ENCODE peak calls at places on chromosomes 4 and X, in six cellular contexts. T is WTC11, A is HepG2, F is HEK293T, I is K562, J is H1. S is an unnamed sample.

GRCh38 chr4:86441175-86441960 is 81.5 kb upstream of the MAPK10 start:
- DNase-seq in T (no peak), A (no peak), F (no peak), I (no peak), J (no peak), S (no peak)

GRCh38 chr4:52655505-52655904 is 3.6 kb downstream of the USP46 start:
- DNase-seq in T (no peak), A (no peak), F (no peak), I (no peak), J (no peak), S (no peak)

GRCh38 chr4:6386091-6386490 is 86.3 kb downstream of the PPP2R2C start:
- DNase-seq in T (no peak), A (no peak), F (no peak), I (no peak), J (no peak), S (no peak)

GRCh38 chr4:122104184-122104583 is 47.9 kb upstream of the BLTP1 start:
- DNase-seq in T (no peak), A (no peak), F (no peak), I (no peak), J (no peak), S (no peak)

GRCh38 chr4:123232439-123232838 is 164.2 kb upstream of the SPRY1 start:
- DNase-seq in T (no peak), A (no peak), F (no peak), I (no peak), J (no peak), S (no peak)

GRCh38 chr4:144970597-144970996 is 127.4 kb downstream of the ANAPC10 start:
- DNase-seq in T (no peak), A (no peak), F (no peak), I (no peak), J (no peak), S (no peak)

GRCh38 chrX:108167211-108167872 is 75.8 kb downstream of the ATG4A start:
- DNase-seq in T (no peak), A (no peak), F (no peak), I (no peak), J (no peak), S (peak)

GRCh38 chr4:177237291-177237690 is 72.4 kb upstream of the NEIL3 start:
- DNase-seq in T (no peak), A (no peak), F (no peak), I (no peak), J (no peak), S (no peak)

GRCh38 chr4:10095296-10095991 is 21.2 kb downstream of the WDR1 start:
- DNase-seq in T (no peak), A (no peak), F (no peak), I (no peak), J (no peak), S (no peak)

GRCh38 chr4:109801895-109802319 is at the start of gene CFI:
- DNase-seq in T (no peak), A (peak), F (no peak), I (no peak), J (no peak), S (no peak)
- TF ChIP-seq SP1 in T (no peak), A (no peak), F (no peak), I (no peak), J (no peak), S (no peak)

GRCh38 chrX:40172980-40173661 is 75.4 kb upstream of the BCOR start:
- DNase-seq in T (no peak), A (peak), F (no peak), I (no peak), J (no peak), S (no peak)

GRCh38 chrX:40170830-40171512 is 73.2 kb upstream of the BCOR start:
- DNase-seq in T (peak), A (no peak), F (no peak), I (no peak), J (no peak), S (no peak)

GRCh38 chrX:40169193-40170086 is 71.7 kb upstream of the BCOR start:
- DNase-seq in T (peak), A (peak), F (no peak), I (peak), J (peak), S (peak)

GRCh38 chrX:40172169-40172979 is 74.6 kb upstream of the BCOR start:
- DNase-seq in T (peak), A (no peak), F (no peak), I (peak), J (no peak), S (no peak)

DNA sequence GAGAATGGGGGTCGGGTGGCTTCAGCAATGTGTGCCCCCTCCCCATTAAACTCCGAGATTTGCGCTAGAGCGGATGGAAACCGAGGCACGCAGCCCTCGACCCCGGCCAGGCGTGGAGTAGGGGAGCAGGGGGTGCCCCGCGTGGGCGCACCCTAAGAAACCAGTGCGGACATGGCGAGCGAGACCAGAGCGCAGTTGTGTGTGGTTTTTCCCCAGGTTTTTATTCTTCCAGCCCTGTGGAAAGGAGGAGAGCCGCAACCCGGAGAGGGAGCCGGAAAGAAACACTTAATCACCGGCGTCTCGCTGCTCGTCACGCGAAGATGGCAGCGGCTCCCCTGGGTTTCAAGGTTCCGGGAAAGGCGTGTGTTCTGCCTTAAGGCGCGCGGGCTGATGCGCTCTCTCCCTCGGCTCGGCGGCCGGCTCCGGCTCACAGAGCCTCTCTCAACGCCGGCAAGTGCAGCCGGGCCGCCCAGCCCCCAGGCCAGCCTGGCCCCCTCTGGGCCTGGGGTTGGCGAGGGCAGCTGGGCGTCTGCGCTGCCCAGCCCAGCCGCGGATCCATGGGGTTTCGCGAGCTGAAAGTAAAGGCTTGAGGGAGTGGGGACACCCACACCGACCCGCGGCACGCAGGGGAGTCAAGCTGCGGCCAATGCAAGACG is 73.9 kb upstream of the BCOR start:
- DNase-seq in T (no peak), A (no peak), F (no peak), I (no peak), J (no peak), S (no peak)
- TF ChIP-seq SP1 in T (no peak), A (no peak), F (no peak), I (no peak), J (no peak), S (no peak)

DNA sequence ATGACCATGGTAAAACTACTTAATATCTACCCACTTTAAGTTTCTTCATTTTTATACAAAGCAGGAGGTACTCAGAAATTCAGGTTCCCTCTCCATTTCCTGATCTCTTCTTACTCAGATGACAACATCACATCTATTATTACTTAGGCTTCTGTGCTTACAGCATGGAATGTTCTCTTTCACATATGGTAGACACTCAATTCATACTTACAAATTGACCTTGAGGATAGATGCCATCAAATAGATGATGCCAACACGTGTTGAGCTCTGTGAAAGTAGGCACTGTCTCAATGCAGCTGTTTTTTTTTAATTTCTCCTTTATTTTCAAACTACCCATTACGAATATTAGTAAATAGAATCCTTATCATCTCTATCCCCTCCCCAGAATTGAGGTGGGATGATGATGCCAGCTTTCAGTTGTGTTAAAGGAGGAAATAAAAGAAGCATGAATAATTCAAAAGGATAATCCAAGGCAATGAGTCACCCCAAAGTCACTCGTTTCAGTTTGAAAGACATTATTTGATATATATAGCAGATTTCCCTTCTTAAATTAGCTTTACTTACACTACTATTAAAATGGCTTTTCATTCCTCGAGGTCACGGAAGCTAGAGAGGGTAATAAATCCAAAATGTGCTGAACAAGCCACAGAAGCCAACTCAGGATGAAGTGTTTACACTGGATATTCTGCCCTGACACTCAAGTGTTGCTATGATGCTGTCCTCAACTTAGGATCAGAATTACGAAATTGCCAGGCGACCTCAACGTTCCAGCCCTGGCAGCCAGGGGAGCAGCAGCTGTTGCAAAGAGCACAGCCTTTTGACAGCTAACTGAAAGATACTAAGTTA is 124.2 kb upstream of the EOLA2 start:
- DNase-seq in T (no peak), A (no peak), F (no peak), I (no peak), J (no peak), S (no peak)
- TF ChIP-seq SP1 in T (no peak), A (no peak), F (no peak), I (no peak), J (no peak), S (no peak)

DNA sequence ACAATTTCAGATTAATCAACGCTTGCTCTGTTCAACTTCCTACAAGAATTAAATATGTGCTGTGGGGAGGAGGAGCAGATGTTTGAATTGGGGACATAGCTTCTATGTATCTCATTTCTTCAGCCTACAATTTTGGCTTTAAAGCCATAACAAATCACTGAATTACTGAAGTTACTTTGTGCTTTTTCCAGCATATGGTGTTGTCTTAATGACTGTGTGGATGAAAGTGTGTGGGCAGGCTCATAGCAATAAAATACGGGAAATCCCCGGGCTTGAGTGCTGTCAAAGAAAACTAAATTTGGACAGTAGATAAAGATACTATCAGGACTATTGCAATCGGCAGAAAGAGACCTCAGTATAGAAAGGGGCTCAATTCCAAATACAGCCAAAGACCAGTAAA is 874 bp downstream of the TLR7 start:
- DNase-seq in T (no peak), A (no peak), F (no peak), I (no peak), J (no peak), S (no peak)
- TF ChIP-seq SP1 in T (no peak), A (no peak), F (no peak), I (no peak), J (no peak), S (no peak)

DNA sequence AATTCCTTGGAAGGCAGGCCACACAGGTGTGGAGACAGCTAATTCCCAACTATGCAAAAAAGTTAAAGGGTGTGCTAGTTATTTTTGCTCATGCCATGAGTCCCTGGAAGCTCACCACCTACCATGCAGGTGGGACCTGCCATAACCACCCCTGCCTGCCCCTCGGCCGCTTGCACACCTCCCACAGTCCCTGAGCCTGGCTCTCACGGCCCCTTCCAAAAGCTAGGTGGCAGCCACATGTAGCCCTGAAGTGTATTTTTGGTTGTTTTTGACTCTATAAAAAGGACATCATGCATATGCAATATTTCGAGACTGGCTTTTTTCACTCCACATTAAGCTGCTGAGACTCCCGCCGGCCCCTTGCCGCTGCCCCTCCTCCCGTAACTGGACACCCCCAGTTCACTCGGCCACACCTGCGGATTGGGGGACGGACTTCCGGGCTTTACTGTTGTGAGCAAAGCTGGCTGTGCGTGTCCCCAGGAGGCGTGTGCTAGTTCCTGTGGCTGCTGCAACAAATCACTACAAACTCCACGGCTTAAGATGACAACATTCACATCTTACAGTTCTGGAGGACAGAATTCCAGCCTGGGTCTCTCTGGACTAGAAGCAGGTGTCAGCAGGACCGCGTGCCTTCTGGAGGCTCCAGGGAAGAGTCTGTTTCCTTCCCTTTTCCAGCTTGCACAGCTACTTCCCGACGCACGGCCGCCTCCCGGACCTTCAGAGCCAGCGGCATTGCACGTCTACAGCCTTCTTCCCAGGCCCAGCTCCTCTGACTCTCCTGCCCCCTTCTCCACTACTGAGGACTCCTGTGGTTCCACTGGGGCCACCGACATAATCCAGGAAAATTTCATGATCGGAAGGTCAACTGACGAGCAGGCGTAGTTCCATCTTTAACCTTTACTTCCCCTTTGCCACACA is 24.8 kb downstream of the ZFYVE28 start:
- DNase-seq in T (peak), A (peak), F (no peak), I (peak), J (no peak), S (no peak)
- TF ChIP-seq SP1 in T (no peak), A (no peak), F (no peak), I (no peak), J (no peak), S (no peak)

GRCh38 chr4:68167166-68167565 is 37.5 kb upstream of the TMPRSS11F start:
- DNase-seq in T (no peak), A (no peak), F (no peak), I (no peak), J (no peak), S (no peak)

GRCh38 chr4:68162196-68162595 is 32.5 kb upstream of the TMPRSS11F start:
- DNase-seq in T (no peak), A (no peak), F (no peak), I (no peak), J (no peak), S (no peak)

GRCh38 chr4:68163754-68164153 is 34.1 kb upstream of the TMPRSS11F start:
- DNase-seq in T (no peak), A (no peak), F (no peak), I (no peak), J (no peak), S (no peak)

DNA sequence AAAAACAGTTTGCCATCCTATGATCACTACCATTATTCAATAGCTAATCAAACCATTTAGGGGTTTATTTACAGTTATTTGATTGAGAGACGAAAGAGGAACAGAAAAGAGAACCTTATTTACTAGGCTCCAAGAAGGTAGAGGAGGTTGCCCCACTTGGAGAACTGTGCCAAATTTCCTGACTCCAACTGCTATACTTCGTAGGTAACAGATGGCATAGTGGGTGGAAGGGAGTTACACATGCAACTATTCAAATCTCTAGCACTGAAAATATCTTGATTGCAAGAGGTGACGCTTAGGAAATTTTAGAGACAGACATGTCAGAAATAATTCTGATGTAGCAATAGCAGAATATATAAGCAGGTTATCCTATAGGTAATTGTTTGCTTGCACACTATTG is 38.0 kb upstream of the TMPRSS11F start:
- DNase-seq in T (no peak), A (no peak), F (no peak), I (no peak), J (no peak), S (no peak)
- TF ChIP-seq SP1 in T (no peak), A (no peak), F (no peak), I (no peak), J (no peak), S (no peak)

GRCh38 chrX:53445977-53446376 is 11.8 kb upstream of the HSD17B10 start:
- DNase-seq in T (peak), A (peak), F (peak), I (peak), J (no peak), S (no peak)
- TF ChIP-seq SP1 in T (no peak), A (no peak), F (no peak), I (no peak), J (no peak), S (no peak)

DNA sequence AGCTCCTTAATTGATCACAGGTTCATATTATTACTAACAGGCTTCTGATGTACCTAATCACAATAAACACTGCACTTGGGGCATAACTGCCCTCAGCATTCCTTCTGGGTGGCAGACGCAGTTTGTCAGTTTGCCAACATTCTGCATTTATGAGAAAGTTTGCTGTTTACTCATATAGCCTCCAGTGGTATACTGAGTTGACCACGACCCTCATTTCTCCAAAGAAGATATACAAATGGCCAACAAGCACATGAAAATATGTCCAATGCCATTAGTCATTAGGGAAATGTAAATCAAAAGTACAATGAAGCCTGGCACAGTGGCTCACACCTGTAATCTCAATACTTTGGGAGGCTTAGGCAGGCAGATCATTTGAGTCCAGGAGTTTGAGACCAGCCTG is 26.3 kb downstream of the EFHC2 start:
- DNase-seq in T (no peak), A (no peak), F (no peak), I (no peak), J (no peak), S (no peak)
- TF ChIP-seq SP1 in T (no peak), A (no peak), F (no peak), I (no peak), J (no peak), S (no peak)

DNA sequence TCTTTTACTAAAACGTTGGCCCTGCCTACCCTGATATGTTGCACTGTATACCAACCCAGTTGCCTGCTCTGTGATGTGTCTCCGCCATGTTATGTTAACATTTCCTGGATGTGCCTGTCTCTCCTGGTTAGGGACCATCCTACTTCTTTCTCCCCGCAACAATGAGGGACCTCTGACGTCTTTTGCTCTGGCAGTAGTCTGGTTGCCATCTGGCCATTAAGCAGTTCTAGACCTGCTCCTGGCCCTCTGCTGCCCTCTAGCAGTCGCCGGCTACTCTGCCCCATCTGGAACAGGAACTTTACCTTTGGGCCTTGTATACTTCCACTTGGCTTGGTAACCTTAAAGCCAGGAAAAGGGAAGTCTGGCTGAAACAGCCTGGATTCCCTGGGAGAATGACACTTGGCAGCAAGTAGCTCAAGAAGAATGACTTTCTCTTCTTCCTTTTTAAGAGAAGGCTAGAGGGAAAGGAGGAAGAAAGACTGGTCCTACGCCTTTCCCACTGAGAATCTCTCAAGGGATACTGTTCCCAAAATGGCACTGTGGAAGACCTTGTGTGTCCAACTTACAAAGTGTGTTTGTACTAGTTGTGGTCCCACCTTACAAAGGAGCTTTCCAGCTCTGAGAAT is 63.5 kb downstream of the GPC3 start:
- DNase-seq in T (peak), A (peak), F (peak), I (peak), J (peak), S (peak)
- TF ChIP-seq SP1 in T (no peak), A (no peak), F (no peak), I (no peak), J (no peak), S (no peak)